ENCODE peak calls at places on chromosomes 16 and 17, in ten cellular contexts. One of them, this sample, is unnamed.

GRCh38 chr17:2874211-2874686 is 78.0 kb downstream of the RAP1GAP2 start:
- DNase-seq in brain pericyte: no peak
- DNase-seq in WTC11: peak
- DNase-seq in HT1080: no peak
- DNase-seq in AG10803: no peak
- DNase-seq in stimulated activated CD4-positive, alpha-beta T cell treated with anti-CD3 and anti-CD28 coated beads, TNF-alpha, amount 100 ng/mL, for 1 hour: no peak
- DNase-seq in head of caudate nucleus: no peak
- DNase-seq in activated CD4-positive, alpha-beta T cell treated with anti-CD3 and anti-CD28 coated beads for 1 hour: no peak
- DNase-seq in DMS153: no peak
- DNase-seq in ascending aorta: no peak
- DNase-seq in this sample: no peak

GRCh38 chr17:6497496-6498221 is 53.4 kb downstream of the PIMREG start:
- DNase-seq in DMS153: no peak
- DNase-seq in HT1080: no peak
- DNase-seq in brain pericyte: no peak
- DNase-seq in AG10803: no peak
- DNase-seq in activated CD4-positive, alpha-beta T cell treated with anti-CD3 and anti-CD28 coated beads for 1 hour: no peak
- DNase-seq in stimulated activated CD4-positive, alpha-beta T cell treated with anti-CD3 and anti-CD28 coated beads, TNF-alpha, amount 100 ng/mL, for 1 hour: no peak
- DNase-seq in WTC11: no peak
- DNase-seq in head of caudate nucleus: peak
- DNase-seq in ascending aorta: peak
- DNase-seq in this sample: no peak

GRCh38 chr16:65965632-65966031 is 400.9 kb upstream of the CDH5 start:
- DNase-seq in AG10803: no peak
- DNase-seq in WTC11: no peak
- DNase-seq in DMS153: no peak
- DNase-seq in head of caudate nucleus: no peak
- DNase-seq in ascending aorta: no peak
- DNase-seq in stimulated activated CD4-positive, alpha-beta T cell treated with anti-CD3 and anti-CD28 coated beads, TNF-alpha, amount 100 ng/mL, for 1 hour: no peak
- DNase-seq in activated CD4-positive, alpha-beta T cell treated with anti-CD3 and anti-CD28 coated beads for 1 hour: no peak
- DNase-seq in HT1080: no peak
- DNase-seq in brain pericyte: no peak
- DNase-seq in this sample: no peak

GRCh38 chr17:19322129-19322505 is 40.4 kb downstream of the B9D1 start:
- DNase-seq in DMS153: no peak
- DNase-seq in AG10803: no peak
- DNase-seq in head of caudate nucleus: no peak
- DNase-seq in stimulated activated CD4-positive, alpha-beta T cell treated with anti-CD3 and anti-CD28 coated beads, TNF-alpha, amount 100 ng/mL, for 1 hour: no peak
- DNase-seq in WTC11: no peak
- DNase-seq in HT1080: no peak
- DNase-seq in brain pericyte: no peak
- DNase-seq in activated CD4-positive, alpha-beta T cell treated with anti-CD3 and anti-CD28 coated beads for 1 hour: no peak
- DNase-seq in ascending aorta: no peak
- DNase-seq in this sample: no peak

GRCh38 chr17:68197997-68198930 is 49.6 kb upstream of the AMZ2 start:
- DNase-seq in DMS153: no peak
- DNase-seq in ascending aorta: no peak
- DNase-seq in stimulated activated CD4-positive, alpha-beta T cell treated with anti-CD3 and anti-CD28 coated beads, TNF-alpha, amount 100 ng/mL, for 1 hour: no peak
- DNase-seq in activated CD4-positive, alpha-beta T cell treated with anti-CD3 and anti-CD28 coated beads for 1 hour: no peak
- DNase-seq in brain pericyte: no peak
- DNase-seq in head of caudate nucleus: no peak
- DNase-seq in WTC11: peak
- DNase-seq in AG10803: no peak
- DNase-seq in HT1080: no peak
- DNase-seq in this sample: no peak

GRCh38 chr17:81144423-81144781 is 20.9 kb upstream of the PVALEF start:
- DNase-seq in activated CD4-positive, alpha-beta T cell treated with anti-CD3 and anti-CD28 coated beads for 1 hour: no peak
- DNase-seq in AG10803: no peak
- DNase-seq in DMS153: no peak
- DNase-seq in WTC11: no peak
- DNase-seq in stimulated activated CD4-positive, alpha-beta T cell treated with anti-CD3 and anti-CD28 coated beads, TNF-alpha, amount 100 ng/mL, for 1 hour: no peak
- DNase-seq in ascending aorta: no peak
- DNase-seq in brain pericyte: no peak
- DNase-seq in HT1080: no peak
- DNase-seq in head of caudate nucleus: no peak
- DNase-seq in this sample: no peak

GRCh38 chr16:27650073-27650701 is 100.2 kb downstream of the KATNIP start:
- DNase-seq in activated CD4-positive, alpha-beta T cell treated with anti-CD3 and anti-CD28 coated beads for 1 hour: no peak
- DNase-seq in stimulated activated CD4-positive, alpha-beta T cell treated with anti-CD3 and anti-CD28 coated beads, TNF-alpha, amount 100 ng/mL, for 1 hour: no peak
- DNase-seq in DMS153: no peak
- DNase-seq in ascending aorta: no peak
- DNase-seq in brain pericyte: no peak
- DNase-seq in head of caudate nucleus: no peak
- DNase-seq in WTC11: no peak
- DNase-seq in AG10803: no peak
- DNase-seq in HT1080: no peak
- DNase-seq in this sample: no peak

GRCh38 chr17:1626333-1626732 is 2.3 kb downstream of the SLC43A2 start:
- DNase-seq in stimulated activated CD4-positive, alpha-beta T cell treated with anti-CD3 and anti-CD28 coated beads, TNF-alpha, amount 100 ng/mL, for 1 hour: no peak
- DNase-seq in ascending aorta: no peak
- DNase-seq in DMS153: no peak
- DNase-seq in activated CD4-positive, alpha-beta T cell treated with anti-CD3 and anti-CD28 coated beads for 1 hour: no peak
- DNase-seq in head of caudate nucleus: no peak
- DNase-seq in AG10803: no peak
- DNase-seq in HT1080: no peak
- DNase-seq in WTC11: no peak
- DNase-seq in brain pericyte: no peak
- DNase-seq in this sample: no peak

GRCh38 chr16:10876305-10876704 is 697 bp upstream of the CIITA start:
- DNase-seq in HT1080: no peak
- DNase-seq in WTC11: no peak
- DNase-seq in activated CD4-positive, alpha-beta T cell treated with anti-CD3 and anti-CD28 coated beads for 1 hour: no peak
- DNase-seq in ascending aorta: no peak
- DNase-seq in brain pericyte: no peak
- DNase-seq in DMS153: no peak
- DNase-seq in AG10803: no peak
- DNase-seq in stimulated activated CD4-positive, alpha-beta T cell treated with anti-CD3 and anti-CD28 coated beads, TNF-alpha, amount 100 ng/mL, for 1 hour: no peak
- DNase-seq in head of caudate nucleus: no peak
- DNase-seq in this sample: no peak

GRCh38 chr16:89958068-89958467 is 9.5 kb downstream of the DEF8 start:
- DNase-seq in stimulated activated CD4-positive, alpha-beta T cell treated with anti-CD3 and anti-CD28 coated beads, TNF-alpha, amount 100 ng/mL, for 1 hour: no peak
- DNase-seq in AG10803: peak
- DNase-seq in activated CD4-positive, alpha-beta T cell treated with anti-CD3 and anti-CD28 coated beads for 1 hour: no peak
- DNase-seq in DMS153: no peak
- DNase-seq in brain pericyte: no peak
- DNase-seq in WTC11: peak
- DNase-seq in head of caudate nucleus: peak
- DNase-seq in ascending aorta: no peak
- DNase-seq in HT1080: peak
- DNase-seq in this sample: peak

GRCh38 chr17:52027620-52028019 is 130.9 kb downstream of the CA10 start:
- DNase-seq in WTC11: no peak
- DNase-seq in brain pericyte: no peak
- DNase-seq in HT1080: peak
- DNase-seq in stimulated activated CD4-positive, alpha-beta T cell treated with anti-CD3 and anti-CD28 coated beads, TNF-alpha, amount 100 ng/mL, for 1 hour: no peak
- DNase-seq in DMS153: no peak
- DNase-seq in head of caudate nucleus: no peak
- DNase-seq in ascending aorta: no peak
- DNase-seq in activated CD4-positive, alpha-beta T cell treated with anti-CD3 and anti-CD28 coated beads for 1 hour: no peak
- DNase-seq in AG10803: peak
- DNase-seq in this sample: no peak

GRCh38 chr17:32626371-32626770 is 139.6 kb downstream of the CDK5R1 start:
- DNase-seq in activated CD4-positive, alpha-beta T cell treated with anti-CD3 and anti-CD28 coated beads for 1 hour: no peak
- DNase-seq in DMS153: no peak
- DNase-seq in AG10803: no peak
- DNase-seq in brain pericyte: no peak
- DNase-seq in ascending aorta: no peak
- DNase-seq in stimulated activated CD4-positive, alpha-beta T cell treated with anti-CD3 and anti-CD28 coated beads, TNF-alpha, amount 100 ng/mL, for 1 hour: no peak
- DNase-seq in WTC11: no peak
- DNase-seq in HT1080: no peak
- DNase-seq in head of caudate nucleus: no peak
- DNase-seq in this sample: no peak

GRCh38 chr17:18981642-18982424 is 22.7 kb downstream of the FAM83G start:
- DNase-seq in brain pericyte: no peak
- DNase-seq in DMS153: no peak
- DNase-seq in AG10803: peak
- DNase-seq in HT1080: peak
- DNase-seq in ascending aorta: no peak
- DNase-seq in activated CD4-positive, alpha-beta T cell treated with anti-CD3 and anti-CD28 coated beads for 1 hour: no peak
- DNase-seq in head of caudate nucleus: no peak
- DNase-seq in stimulated activated CD4-positive, alpha-beta T cell treated with anti-CD3 and anti-CD28 coated beads, TNF-alpha, amount 100 ng/mL, for 1 hour: no peak
- DNase-seq in WTC11: no peak
- DNase-seq in this sample: no peak

This sample was measured in glutamatergic neuron.